ENCODE peak calls at places on chromosomes 12 and 14, in four cellular contexts. T, J, P and C are unnamed samples. For H3K4me1, the result is how much of the 10 kb centered on the place peaks cover.

GRCh38 chr12:3604750-3605638 is 114.0 kb downstream of the PRMT8 start:
- ATAC-seq in T (peak), J (no peak), P (peak), C (no peak)

GRCh38 chr12:49276304-49277290 is 11.7 kb downstream of the TUBA1C start:
- ATAC-seq in T (peak), J (no peak), P (no peak), C (no peak)

GRCh38 chr12:74111688-74112360 is 425.8 kb upstream of the ATXN7L3B start:
- ATAC-seq in T (peak), J (no peak), P (no peak), C (no peak)

GRCh38 chr12:53985900-53986685 is 1.1 kb downstream of the HOXC10 start:
- ATAC-seq in T (peak), J (no peak), P (no peak), C (no peak)

GRCh38 chr14:30291216-30291615 is 267.7 kb upstream of the G2E3 start:
- ATAC-seq in T (peak), J (peak), P (no peak), C (no peak)

GRCh38 chr14:70885343-70886014 is 21.8 kb upstream of the PCNX1 start:
- ATAC-seq in T (no peak), J (no peak), P (no peak), C (no peak)

GRCh38 chr12:68281685-68282084 is 28.3 kb upstream of the IL22 start:
- ATAC-seq in T (no peak), J (no peak), P (no peak), C (no peak)

GRCh38 chr12:132272706-132273105 is 56.7 kb downstream of the GALNT9 start:
- ATAC-seq in T (no peak), J (no peak), P (no peak), C (no peak)

GRCh38 chr14:70920608-70921007 is 13.3 kb downstream of the PCNX1 start:
- ATAC-seq in T (peak), J (no peak), P (no peak), C (no peak)

GRCh38 chr12:42910656-42911055 is 321.1 kb upstream of the PRICKLE1 start:
- ATAC-seq in T (no peak), J (no peak), P (no peak), C (no peak)

GRCh38 chr14:88618476-88618875 is 55.6 kb downstream of the ZC3H14 start:
- ATAC-seq in T (no peak), J (no peak), P (no peak), C (no peak)

GRCh38 chr12:118042091-118042490 is 18.9 kb downstream of the WSB2 start:
- ATAC-seq in T (no peak), J (no peak), P (no peak), C (no peak)

GRCh38 chr12:92771011-92771410 is 68.2 kb downstream of the PLEKHG7 start:
- ATAC-seq in T (no peak), J (no peak), P (no peak), C (no peak)

GRCh38 chr14:54085137-54085810 is 128.6 kb upstream of the BMP4 start:
- ATAC-seq in T (no peak), J (no peak), P (no peak), C (peak)

GRCh38 chr12:19894803-19895202 is 455.5 kb downstream of the AEBP2 start:
- ATAC-seq in T (no peak), J (no peak), P (peak), C (no peak)

GRCh38 chr12:9948606-9949286 is 16.6 kb upstream of the CLEC2A start:
- ATAC-seq in T (no peak), J (no peak), P (no peak), C (no peak)

GRCh38 chr12:120101617-120102016 is 14.9 kb downstream of the RAB35 start:
- ATAC-seq in T (no peak), J (no peak), P (no peak), C (no peak)

GRCh38 chr12:14403293-14403692 is 37.8 kb downstream of the ATF7IP start:
- ATAC-seq in T (no peak), J (no peak), P (no peak), C (no peak)

GRCh38 chr12:52984136-52984535 is 22.1 kb upstream of the EIF4B start:
- ATAC-seq in T (peak), J (no peak), P (no peak), C (no peak)

GRCh38 chr14:29584992-29585391 is 342.7 kb downstream of the PRKD1 start:
- ATAC-seq in T (peak), J (peak), P (peak), C (peak)

GRCh38 chr14:22671622-22672021 is 27.5 kb upstream of the OR6J1 start:
- ATAC-seq in T (no peak), J (no peak), P (no peak), C (no peak)

GRCh38 chr12:107264667-107265066 is 171.3 kb upstream of the CRY1 start:
- ATAC-seq in T (no peak), J (no peak), P (no peak), C (no peak)

GRCh38 chr12:22494319-22494718 is 50.0 kb downstream of the C2CD5 start:
- ATAC-seq in T (no peak), J (no peak), P (no peak), C (no peak)

GRCh38 chr12:22491034-22491433 is 53.3 kb downstream of the C2CD5 start:
- ATAC-seq in T (no peak), J (no peak), P (no peak), C (no peak)
- H3K4me3 ChIP-seq in T (no peak), J (no peak), P (no peak), C (no peak)

GRCh38 chr14:69004731-69005431 is 25.8 kb upstream of the ACTN1 start:
- ATAC-seq in T (peak), J (no peak), P (no peak), C (no peak)

GRCh38 chr14:69008411-69008810 is 29.3 kb upstream of the ACTN1 start:
- ATAC-seq in T (no peak), J (no peak), P (no peak), C (no peak)

GRCh38 chr14:69003626-69004025 is 24.5 kb upstream of the ACTN1 start:
- ATAC-seq in T (no peak), J (no peak), P (no peak), C (no peak)

GRCh38 chr14:69006346-69006745 is 27.2 kb upstream of the ACTN1 start:
- ATAC-seq in T (no peak), J (no peak), P (no peak), C (no peak)

DNA sequence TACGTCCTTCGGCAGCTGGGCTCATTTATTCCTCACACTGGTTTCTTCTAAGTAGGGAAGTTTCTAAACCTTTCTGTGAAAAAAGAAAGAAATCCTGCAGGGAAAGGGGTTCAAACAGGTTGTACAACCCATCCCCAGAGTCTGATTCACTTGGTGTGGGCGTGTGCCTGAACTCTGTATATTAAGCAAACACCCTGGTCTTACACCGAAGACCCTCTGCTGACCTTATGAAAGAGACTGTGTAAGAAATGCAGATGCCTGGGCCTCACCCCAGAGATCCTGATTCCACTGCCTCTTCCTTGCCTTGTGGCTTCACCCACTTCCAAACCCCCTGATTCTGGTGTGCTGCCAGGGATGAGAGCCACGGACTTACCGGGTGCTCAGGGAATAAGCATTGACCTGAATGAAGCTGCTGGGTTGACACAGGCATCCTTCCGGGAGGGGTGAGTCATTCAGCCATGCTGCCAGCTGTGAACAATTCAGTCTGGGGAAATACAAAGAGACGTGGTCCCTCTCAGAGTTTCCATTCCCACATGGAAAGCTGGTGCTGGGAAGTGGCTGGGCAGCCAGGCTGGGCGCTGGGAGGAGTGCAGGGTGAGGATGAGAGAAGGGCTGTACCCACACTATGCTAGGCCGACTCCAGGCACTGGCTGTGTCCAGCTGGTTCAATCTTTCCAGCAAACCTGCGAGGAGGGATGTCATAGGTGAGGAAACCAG is 26.5 kb upstream of the ACTN1 start:
- ATAC-seq in T (peak), J (peak), P (peak), C (peak)
- H3K4me1 ChIP-seq in T (under half), J (under half), P (under half), C (under half)

DNA sequence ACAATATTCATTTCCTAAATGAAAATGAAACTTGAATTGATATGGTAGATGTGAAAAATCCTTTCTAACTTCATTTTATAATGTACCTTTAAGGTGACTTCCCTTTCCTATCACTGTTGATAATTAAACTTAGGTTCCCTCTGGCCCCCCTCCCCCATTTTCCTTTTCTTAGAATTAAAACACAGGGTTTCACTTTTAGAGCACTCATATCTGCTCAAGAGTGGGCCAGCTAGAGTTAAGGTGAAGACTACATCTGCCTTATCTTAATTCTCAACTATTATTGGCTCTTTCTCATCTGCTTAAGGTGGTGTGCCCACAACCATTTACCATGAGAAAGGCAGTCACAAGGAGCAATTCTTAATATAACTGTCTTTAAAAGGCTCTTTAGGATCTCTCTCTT is 49.7 kb downstream of the LIN52 start:
- ATAC-seq in T (no peak), J (no peak), P (no peak), C (no peak)
- H3K4me3 ChIP-seq in T (no peak), J (no peak), P (no peak), C (no peak)

GRCh38 chr14:69853774-69854173 is 25.4 kb upstream of the SMOC1 start:
- ATAC-seq in T (no peak), J (no peak), P (no peak), C (no peak)
- H3K4me1 ChIP-seq in T (under half), J (under half), P (under half), C (under half)

DNA sequence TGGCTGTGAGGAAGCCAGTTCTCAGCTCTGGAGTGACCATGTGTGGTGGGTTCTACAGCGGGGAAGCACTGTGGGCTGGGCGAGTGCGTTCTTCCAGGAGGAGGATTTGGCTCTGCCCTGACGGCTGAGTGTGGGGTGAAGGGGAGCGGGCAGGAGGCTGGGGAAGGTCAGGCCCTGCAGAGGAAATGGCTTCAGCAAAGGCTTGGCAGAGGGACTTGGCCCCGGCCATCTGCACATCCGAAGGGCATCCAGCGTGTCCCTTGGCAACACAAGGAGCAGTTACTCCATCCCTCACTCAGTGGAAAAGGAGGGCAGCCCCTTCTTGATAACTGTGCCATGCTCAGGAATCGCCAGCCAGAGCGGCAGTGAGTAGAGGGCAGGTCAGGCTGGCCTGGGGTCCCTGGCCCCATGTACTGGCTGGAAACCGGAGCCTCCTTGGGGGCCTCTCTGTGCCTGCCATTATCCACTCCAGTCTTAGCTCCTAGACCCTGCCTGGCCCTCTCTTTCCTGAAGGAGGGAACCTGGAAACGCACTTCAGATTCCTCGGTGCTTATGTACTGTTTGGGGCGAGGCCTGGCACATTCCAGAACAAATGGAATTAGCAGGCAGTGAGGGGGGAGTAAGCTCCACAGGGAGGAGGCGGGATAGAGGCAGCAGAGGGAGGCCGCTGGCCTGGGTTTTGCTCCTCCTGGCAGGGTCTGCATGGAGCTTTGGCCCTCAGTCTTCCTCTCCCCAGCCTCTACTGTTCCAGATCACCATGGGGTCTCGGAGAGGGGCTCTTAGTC is 133.6 kb upstream of the NCOR2 start:
- ATAC-seq in T (peak), J (peak), P (peak), C (peak)
- H3K4me3 ChIP-seq in T (no peak), J (peak), P (no peak), C (no peak)

GRCh38 chr12:51706206-51706605 is 115.2 kb downstream of the SCN8A start:
- ATAC-seq in T (no peak), J (no peak), P (no peak), C (no peak)
- H3K4me1 ChIP-seq in T (under half), J (under half), P (under half), C (under half)

DNA sequence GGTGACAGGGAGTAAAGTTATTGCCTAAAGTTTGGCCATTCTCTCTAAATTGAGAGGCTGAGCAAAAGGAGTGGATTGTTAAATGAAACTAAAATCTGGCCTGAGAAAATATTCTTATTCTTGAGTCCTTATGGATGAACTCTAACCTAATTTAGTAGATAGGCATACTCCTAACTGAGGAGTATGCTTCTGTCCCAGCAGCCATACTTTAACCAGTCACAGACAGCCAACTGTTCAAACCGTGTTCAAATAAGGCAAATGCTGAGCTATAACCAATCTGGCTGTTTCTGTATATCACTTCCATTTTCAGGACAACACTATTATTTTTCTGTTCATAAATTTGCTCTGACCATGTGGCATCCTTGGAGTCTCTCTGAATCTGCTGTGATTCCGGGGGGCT is 75.9 kb upstream of the RERGL start:
- ATAC-seq in T (no peak), J (no peak), P (no peak), C (no peak)
- H3K4me3 ChIP-seq in T (no peak), J (peak), P (peak), C (peak)

GRCh38 chr14:34058510-34058909 is 107.6 kb upstream of the EGLN3 start:
- ATAC-seq in T (no peak), J (no peak), P (no peak), C (no peak)
- H3K4me1 ChIP-seq in T (under half), J (under half), P (under half), C (under half)